ENCODE peak calls at places on chromosomes 3 and 15, in seven cellular contexts. K, X, P, J, E, T and H are unnamed samples.

GRCh38 chr3:136617123-136617700 is 135.0 kb downstream of the STAG1 start:
- DNase-seq in K (peak), X (no peak), P (no peak), J (no peak), E (peak), T (no peak), H (no peak)

GRCh38 chr3:171829841-171830559 is 13.1 kb upstream of the TMEM212 start:
- DNase-seq in K (peak), X (peak), P (no peak), J (no peak), E (peak), T (peak), H (peak)

GRCh38 chr3:99355465-99355864 is 282.9 kb upstream of the COL8A1 start:
- DNase-seq in K (no peak), X (no peak), P (no peak), J (no peak), E (no peak), T (no peak), H (no peak)

GRCh38 chr3:191328963-191329653 is at the start of gene CCDC50:
- DNase-seq in K (peak), X (peak), P (no peak), J (no peak), E (peak), T (peak), H (peak)

GRCh38 chr3:187286467-187287059 is 5.0 kb downstream of the MASP1 start:
- DNase-seq in K (peak), X (no peak), P (no peak), J (no peak), E (peak), T (no peak), H (no peak)

GRCh38 chr3:15295506-15295905 is 36.9 kb downstream of the SH3BP5 start:
- DNase-seq in K (no peak), X (no peak), P (no peak), J (no peak), E (no peak), T (no peak), H (no peak)

GRCh38 chr3:132570011-132570410 is 27.1 kb upstream of the ACKR4 start:
- DNase-seq in K (no peak), X (no peak), P (no peak), J (no peak), E (no peak), T (no peak), H (peak)

GRCh38 chr15:40902605-40903561 is 8.6 kb downstream of the VPS18 start:
- DNase-seq in K (no peak), X (no peak), P (no peak), J (no peak), E (no peak), T (no peak), H (no peak)

GRCh38 chr3:171460226-171461086 is at the start of gene TNIK:
- DNase-seq in K (peak), X (peak), P (peak), J (peak), E (peak), T (peak), H (peak)

GRCh38 chr15:74375303-74375693 is 7.9 kb upstream of the CYP11A1 start:
- DNase-seq in K (peak), X (peak), P (peak), J (no peak), E (peak), T (peak), H (peak)

GRCh38 chr3:37824954-37825328 is 36.7 kb upstream of the CTDSPL start:
- DNase-seq in K (no peak), X (no peak), P (no peak), J (no peak), E (no peak), T (no peak), H (no peak)

GRCh38 chr3:169668957-169669681 is 5.6 kb upstream of the MECOM start:
- DNase-seq in K (peak), X (peak), P (peak), J (no peak), E (peak), T (peak), H (peak)
- TF ChIP-seq JUND in K (no peak), X (no peak), P (no peak), J (no peak), E (no peak), T (no peak), H (no peak)

GRCh38 chr3:197029511-197030167 is at the start of gene MELTF:
- DNase-seq in K (peak), X (peak), P (no peak), J (no peak), E (peak), T (peak), H (peak)
- TF ChIP-seq JUND in K (no peak), X (no peak), P (no peak), J (no peak), E (no peak), T (no peak), H (no peak)

GRCh38 chr3:81443457-81443782 is 318.0 kb downstream of the GBE1 start:
- DNase-seq in K (no peak), X (no peak), P (no peak), J (no peak), E (no peak), T (no peak), H (no peak)

GRCh38 chr3:81445712-81446111 is 315.7 kb downstream of the GBE1 start:
- DNase-seq in K (no peak), X (no peak), P (no peak), J (no peak), E (no peak), T (no peak), H (no peak)

GRCh38 chr3:81442758-81443456 is 318.5 kb downstream of the GBE1 start:
- DNase-seq in K (no peak), X (no peak), P (no peak), J (no peak), E (no peak), T (no peak), H (no peak)

GRCh38 chr3:81444817-81445460 is 316.5 kb downstream of the GBE1 start:
- DNase-seq in K (no peak), X (peak), P (no peak), J (no peak), E (no peak), T (no peak), H (no peak)

DNA sequence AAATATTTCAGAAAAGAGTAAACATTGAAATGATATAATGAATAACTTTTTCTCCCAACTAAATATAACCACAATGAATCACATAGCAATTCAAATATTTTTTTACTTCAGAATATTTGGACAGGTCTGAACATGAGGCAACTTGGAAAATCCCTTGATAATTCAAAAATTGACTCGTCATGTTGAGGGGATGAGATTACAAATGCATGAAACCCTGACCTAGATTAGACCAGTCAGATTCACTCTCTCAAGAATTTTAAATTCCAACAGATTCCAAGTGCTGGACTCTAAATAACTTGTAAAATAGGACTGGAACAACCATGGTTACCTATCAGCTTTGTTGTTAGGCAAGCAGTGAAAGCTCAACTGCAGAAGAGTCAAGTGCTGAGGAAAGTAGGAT is 317.5 kb downstream of the GBE1 start:
- DNase-seq in K (no peak), X (no peak), P (no peak), J (no peak), E (no peak), T (no peak), H (no peak)
- TF ChIP-seq JUND in K (no peak), X (no peak), P (no peak), J (no peak), E (no peak), T (no peak), H (no peak)

GRCh38 chr3:86937306-86937791 is 53.6 kb downstream of the VGLL3 start:
- DNase-seq in K (no peak), X (no peak), P (no peak), J (no peak), E (no peak), T (no peak), H (no peak)
- TF ChIP-seq JUND in K (no peak), X (no peak), P (no peak), J (no peak), E (no peak), T (no peak), H (no peak)

GRCh38 chr3:51637941-51638471 is 33.0 kb upstream of the TEX264 start:
- DNase-seq in K (peak), X (peak), P (peak), J (no peak), E (peak), T (peak), H (peak)
- TF ChIP-seq JUND in K (no peak), X (no peak), P (no peak), J (no peak), E (no peak), T (no peak), H (no peak)

DNA sequence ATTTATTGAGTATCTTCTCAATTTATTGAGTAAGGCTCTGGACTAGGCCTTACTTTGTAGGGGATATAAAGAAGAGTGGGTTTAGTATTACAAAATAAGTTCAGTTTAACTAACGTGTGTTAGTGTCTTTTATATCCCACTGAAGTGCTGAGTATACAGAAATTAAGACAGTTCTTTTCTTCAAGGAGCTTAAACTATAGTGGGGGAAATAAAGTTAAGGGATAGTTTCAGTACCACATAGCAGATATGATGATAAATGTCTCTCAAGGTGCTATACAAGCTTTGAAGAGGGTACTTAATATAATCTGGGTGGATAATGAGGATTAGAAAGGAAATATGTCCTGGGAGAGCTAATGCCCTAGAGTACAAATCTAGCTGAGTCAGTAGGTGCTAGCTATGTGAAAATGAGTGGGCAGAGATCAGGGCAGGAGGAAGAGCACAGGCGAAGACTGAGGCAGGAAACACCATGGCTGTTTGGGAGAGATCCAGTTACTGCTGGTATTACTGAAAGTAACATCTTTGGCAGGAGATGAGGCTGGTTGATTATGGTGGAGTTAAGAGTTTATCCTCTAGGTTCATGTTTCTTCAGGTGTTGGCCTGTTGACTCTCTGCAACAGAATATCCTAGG is 46.0 kb downstream of the TEX9 start:
- DNase-seq in K (no peak), X (no peak), P (no peak), J (peak), E (no peak), T (no peak), H (no peak)
- TF ChIP-seq JUND in K (no peak), X (no peak), P (no peak), J (no peak), E (no peak), T (no peak), H (no peak)